ENCODE peak calls at places on chromosomes 5 and 9, in nine cellular contexts. S is ascending aorta; M is activated CD8-positive, alpha-beta T cell treated with anti-CD3 and anti-CD28 coated beads for 36 hours; Y is fibroblast of the aortic adventitia; J is cardiac fibroblast; F is AG09319; D is K562; G is left ventricle myocardium inferior; H is nephron progenitor cell. V is an unnamed sample.

GRCh38 chr9:93048706-93049448 is 9.6 kb upstream of the SUSD3 start:
- DNase-seq in S (no peak), M (no peak), Y (no peak), J (no peak), F (no peak), D (no peak), G (no peak), H (no peak), V (no peak)

GRCh38 chr5:111404270-111404769 is 108.0 kb downstream of the STARD4 start:
- DNase-seq in S (no peak), M (no peak), Y (no peak), J (no peak), F (no peak), D (no peak), G (no peak), H (no peak), V (no peak)

GRCh38 chr9:131580358-131580757 is 35.0 kb downstream of the PRRT1B start:
- DNase-seq in S (no peak), M (no peak), Y (no peak), J (no peak), F (no peak), D (no peak), G (no peak), H (no peak), V (no peak)

GRCh38 chr9:109918359-109919163 is 138.6 kb downstream of the PALM2AKAP2 start:
- DNase-seq in S (no peak), M (peak), Y (no peak), J (no peak), F (no peak), D (no peak), G (no peak), H (no peak), V (no peak)

GRCh38 chr5:9363026-9363793 is 182.7 kb downstream of the SEMA5A start:
- DNase-seq in S (no peak), M (no peak), Y (peak), J (peak), F (no peak), D (no peak), G (no peak), H (no peak), V (no peak)

GRCh38 chr9:97934321-97935115 is 3.5 kb downstream of the HEMGN start:
- DNase-seq in S (no peak), M (no peak), Y (no peak), J (no peak), F (no peak), D (no peak), G (no peak), H (no peak), V (no peak)

GRCh38 chr9:133367778-133368177 is 8.1 kb downstream of the SURF4 start:
- DNase-seq in S (no peak), M (no peak), Y (no peak), J (no peak), F (no peak), D (no peak), G (no peak), H (no peak), V (no peak)

GRCh38 chr5:1144089-1144488 is 32.2 kb upstream of the SLC12A7 start:
- DNase-seq in S (no peak), M (no peak), Y (no peak), J (no peak), F (no peak), D (no peak), G (no peak), H (no peak), V (no peak)

GRCh38 chr9:114465906-114466900 is 39.1 kb downstream of the WHRN start:
- DNase-seq in S (peak), M (no peak), Y (no peak), J (no peak), F (no peak), D (no peak), G (no peak), H (no peak), V (no peak)

GRCh38 chr9:137982132-137982666 is 104.6 kb downstream of the CACNA1B start:
- DNase-seq in S (peak), M (no peak), Y (no peak), J (no peak), F (no peak), D (no peak), G (no peak), H (no peak), V (no peak)

GRCh38 chr5:152007556-152007955 is 82.9 kb upstream of the GLRA1 start:
- DNase-seq in S (no peak), M (no peak), Y (no peak), J (no peak), F (no peak), D (no peak), G (no peak), H (no peak), V (no peak)

GRCh38 chr9:117325789-117326185 is 89.1 kb downstream of the ASTN2 start:
- DNase-seq in S (no peak), M (no peak), Y (no peak), J (no peak), F (no peak), D (no peak), G (no peak), H (no peak), V (no peak)

GRCh38 chr9:121538221-121538620 is 38.6 kb upstream of the GGTA1 start:
- DNase-seq in S (no peak), M (no peak), Y (no peak), J (no peak), F (no peak), D (no peak), G (no peak), H (no peak), V (no peak)

GRCh38 chr9:127647451-127647850 is 35.4 kb downstream of the STXBP1 start:
- DNase-seq in S (no peak), M (no peak), Y (no peak), J (no peak), F (no peak), D (no peak), G (no peak), H (no peak), V (no peak)

GRCh38 chr9:134677743-134678142 is 36.1 kb downstream of the COL5A1 start:
- DNase-seq in S (no peak), M (no peak), Y (no peak), J (no peak), F (no peak), D (no peak), G (no peak), H (no peak), V (no peak)

GRCh38 chr5:134131578-134132350 is 17.3 kb downstream of the TCF7 start:
- DNase-seq in S (no peak), M (peak), Y (no peak), J (no peak), F (no peak), D (no peak), G (peak), H (no peak), V (no peak)

GRCh38 chr5:148290271-148291195 is 21.7 kb upstream of the SPINK7 start:
- DNase-seq in S (no peak), M (no peak), Y (peak), J (peak), F (no peak), D (no peak), G (no peak), H (no peak), V (no peak)

GRCh38 chr5:22242532-22242931 is 610.6 kb downstream of the CDH12 start:
- DNase-seq in S (no peak), M (no peak), Y (no peak), J (no peak), F (no peak), D (no peak), G (no peak), H (peak), V (peak)

GRCh38 chr9:4229252-4229651 is 70.6 kb downstream of the GLIS3 start:
- DNase-seq in S (no peak), M (no peak), Y (no peak), J (peak), F (no peak), D (no peak), G (no peak), H (no peak), V (no peak)
- TF ChIP-seq CTCF in S (no peak), M (no peak), Y (peak), J (peak), F (no peak), D (no peak), G (no peak), H (no peak), V (no peak)

GRCh38 chr9:100126423-100126822 is 27.4 kb downstream of the INVS start:
- DNase-seq in S (no peak), M (no peak), Y (no peak), J (no peak), F (no peak), D (peak), G (no peak), H (no peak), V (no peak)
- TF ChIP-seq CTCF in S (no peak), M (no peak), Y (no peak), J (no peak), F (no peak), D (no peak), G (no peak), H (no peak), V (no peak)

GRCh38 chr5:172648755-172649154 is 7.7 kb downstream of the NEURL1B start:
- DNase-seq in S (no peak), M (no peak), Y (no peak), J (no peak), F (no peak), D (no peak), G (no peak), H (no peak), V (no peak)
- TF ChIP-seq CTCF in S (no peak), M (no peak), Y (no peak), J (no peak), F (no peak), D (no peak), G (no peak), H (no peak), V (no peak)

DNA sequence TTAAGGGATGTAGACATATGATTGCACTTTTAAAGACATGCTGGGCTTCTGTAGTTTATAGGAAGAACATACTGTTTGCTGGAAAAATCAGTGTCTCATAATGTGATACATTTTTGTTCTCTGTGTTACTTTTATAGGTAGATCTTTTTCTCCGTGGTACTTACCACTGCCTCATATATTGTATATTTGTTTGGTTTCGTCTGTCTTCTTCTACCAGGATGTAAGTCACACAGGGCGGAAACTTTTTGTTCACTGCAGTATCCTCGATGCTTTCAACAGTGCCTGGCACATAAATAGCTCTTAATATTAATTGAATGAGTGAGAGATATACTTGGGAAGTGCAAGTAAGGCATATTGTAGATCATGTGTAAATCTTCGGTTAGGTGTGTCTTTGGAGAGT is 135.4 kb downstream of the GDNF start:
- DNase-seq in S (no peak), M (no peak), Y (no peak), J (no peak), F (no peak), D (no peak), G (no peak), H (no peak), V (no peak)
- TF ChIP-seq CTCF in S (no peak), M (no peak), Y (no peak), J (no peak), F (no peak), D (no peak), G (no peak), H (no peak), V (no peak)

DNA sequence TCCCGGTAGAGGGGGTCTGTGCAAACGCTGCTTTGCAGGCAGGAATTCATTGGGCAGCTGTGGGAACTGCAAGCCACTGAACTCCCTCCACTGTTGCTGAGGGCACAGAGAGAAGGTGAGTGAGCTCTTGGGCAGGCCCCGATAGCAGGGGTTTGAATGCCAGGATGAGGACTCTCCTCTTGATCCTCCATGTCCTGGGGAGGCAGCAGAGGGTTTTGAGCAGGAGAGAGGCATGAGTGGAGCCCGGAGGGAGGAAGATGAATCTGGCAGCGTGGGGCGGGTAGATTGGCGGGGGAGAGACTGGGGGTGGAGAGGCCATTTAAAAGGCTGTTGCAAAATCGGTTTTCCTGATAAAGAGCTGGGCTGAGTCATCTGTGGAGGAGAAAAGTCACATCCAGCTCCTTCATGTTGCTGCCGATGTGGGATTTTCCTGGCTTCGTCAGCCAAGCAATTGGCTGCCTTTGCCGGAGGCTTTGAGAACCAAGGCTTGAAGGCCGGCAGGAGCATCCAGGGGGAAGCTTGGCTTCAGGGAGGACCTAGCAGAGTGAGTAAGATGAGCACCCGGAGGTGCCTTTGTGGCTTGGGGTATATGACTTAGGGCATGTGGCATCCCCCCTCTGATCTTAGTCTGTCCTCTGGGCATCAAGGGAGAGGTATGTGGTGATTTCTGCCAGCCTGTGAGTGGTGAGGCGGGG is at the start of gene SYNPO:
- DNase-seq in S (peak), M (no peak), Y (peak), J (peak), F (peak), D (peak), G (peak), H (no peak), V (no peak)
- TF ChIP-seq CTCF in S (peak), M (no peak), Y (no peak), J (no peak), F (peak), D (no peak), G (no peak), H (no peak), V (no peak)

GRCh38 chr5:170606939-170607338 is 103.1 kb downstream of the KCNIP1 start:
- DNase-seq in S (no peak), M (no peak), Y (no peak), J (no peak), F (no peak), D (no peak), G (no peak), H (no peak), V (no peak)

GRCh38 chr5:170603101-170603500 is 99.3 kb downstream of the KCNIP1 start:
- DNase-seq in S (no peak), M (no peak), Y (no peak), J (no peak), F (no peak), D (no peak), G (no peak), H (no peak), V (no peak)

GRCh38 chr5:170601608-170602007 is 97.8 kb downstream of the KCNIP1 start:
- DNase-seq in S (no peak), M (no peak), Y (no peak), J (no peak), F (no peak), D (no peak), G (no peak), H (no peak), V (no peak)

GRCh38 chr5:170597876-170598275 is 94.1 kb downstream of the KCNIP1 start:
- DNase-seq in S (no peak), M (no peak), Y (peak), J (peak), F (no peak), D (no peak), G (no peak), H (no peak), V (no peak)

GRCh38 chr5:170603578-170604565 is 100.1 kb downstream of the KCNIP1 start:
- DNase-seq in S (no peak), M (peak), Y (peak), J (peak), F (no peak), D (peak), G (peak), H (peak), V (peak)
- TF ChIP-seq CTCF in S (peak), M (peak), Y (peak), J (peak), F (peak), D (peak), G (peak), H (peak), V (peak)

GRCh38 chr5:74209566-74209965 is 431.0 kb downstream of the ENC1 start:
- DNase-seq in S (no peak), M (no peak), Y (peak), J (no peak), F (no peak), D (no peak), G (no peak), H (no peak), V (no peak)
- TF ChIP-seq CTCF in S (no peak), M (no peak), Y (no peak), J (no peak), F (no peak), D (no peak), G (no peak), H (no peak), V (no peak)